ENCODE peak calls at places on chromosomes 13 and 19, in five cellular contexts. One of them, this sample, is unnamed.

GRCh38 chr19:48461982-48462655 is 6.7 kb downstream of the KCNJ14 start:
- DNase-seq in EL: no peak
- DNase-seq in EH: no peak
- DNase-seq in bronchial epithelial cell: no peak
- DNase-seq in cardiac muscle cell: peak
- DNase-seq in this sample: no peak

GRCh38 chr19:45443462-45444317 is 20.0 kb upstream of the ERCC1 start:
- DNase-seq in EL: peak
- DNase-seq in EH: peak
- DNase-seq in bronchial epithelial cell: peak
- DNase-seq in cardiac muscle cell: peak
- DNase-seq in this sample: peak

GRCh38 chr19:2984196-2984490 is 6.8 kb downstream of the TLE6 start:
- DNase-seq in EL: no peak
- DNase-seq in EH: no peak
- DNase-seq in bronchial epithelial cell: no peak
- DNase-seq in cardiac muscle cell: no peak
- DNase-seq in this sample: no peak

GRCh38 chr19:16369664-16370576 is 45.3 kb downstream of the KLF2 start:
- DNase-seq in EL: no peak
- DNase-seq in EH: no peak
- DNase-seq in bronchial epithelial cell: no peak
- DNase-seq in cardiac muscle cell: no peak
- DNase-seq in this sample: no peak

GRCh38 chr19:58440556-58440955 is 603 bp upstream of the ZNF132 start:
- DNase-seq in EL: no peak
- DNase-seq in EH: no peak
- DNase-seq in bronchial epithelial cell: no peak
- DNase-seq in cardiac muscle cell: no peak
- DNase-seq in this sample: no peak

GRCh38 chr13:40639226-40639681 is 27.2 kb downstream of the FOXO1 start:
- DNase-seq in EL: peak
- DNase-seq in EH: peak
- DNase-seq in bronchial epithelial cell: no peak
- DNase-seq in cardiac muscle cell: peak
- DNase-seq in this sample: peak

GRCh38 chr19:46376241-46377153 is 29.6 kb downstream of the PPP5C start:
- DNase-seq in EL: no peak
- DNase-seq in EH: no peak
- DNase-seq in bronchial epithelial cell: no peak
- DNase-seq in cardiac muscle cell: no peak
- DNase-seq in this sample: no peak

GRCh38 chr19:4059931-4060620 is 6.6 kb downstream of the ZBTB7A start:
- DNase-seq in EL: no peak
- DNase-seq in EH: peak
- DNase-seq in bronchial epithelial cell: peak
- DNase-seq in cardiac muscle cell: peak
- DNase-seq in this sample: no peak

GRCh38 chr13:100594731-100595130 is 6.1 kb upstream of the GGACT start:
- DNase-seq in EL: no peak
- DNase-seq in EH: no peak
- DNase-seq in bronchial epithelial cell: no peak
- DNase-seq in cardiac muscle cell: no peak
- DNase-seq in this sample: no peak

GRCh38 chr19:11286312-11286974 is 9.5 kb upstream of the TSPAN16 start:
- DNase-seq in EL: peak
- DNase-seq in EH: peak
- DNase-seq in bronchial epithelial cell: peak
- DNase-seq in cardiac muscle cell: peak
- DNase-seq in this sample: no peak

GRCh38 chr13:109672545-109672944 is 113.8 kb downstream of the IRS2 start:
- DNase-seq in EL: peak
- DNase-seq in EH: peak
- DNase-seq in bronchial epithelial cell: no peak
- DNase-seq in cardiac muscle cell: no peak
- DNase-seq in this sample: no peak

GRCh38 chr13:86986448-86986847 is 684.7 kb upstream of the SLITRK5 start:
- DNase-seq in EL: no peak
- DNase-seq in EH: no peak
- DNase-seq in bronchial epithelial cell: no peak
- DNase-seq in cardiac muscle cell: no peak
- DNase-seq in this sample: peak

GRCh38 chr13:95793018-95793555 is 116.1 kb downstream of the DNAJC3 start:
- DNase-seq in EL: no peak
- DNase-seq in EH: no peak
- DNase-seq in bronchial epithelial cell: peak
- DNase-seq in cardiac muscle cell: peak
- DNase-seq in this sample: no peak

GRCh38 chr19:4829001-4829712 is 2.4 kb downstream of the TICAM1 start:
- DNase-seq in EL: no peak
- DNase-seq in EH: no peak
- DNase-seq in bronchial epithelial cell: no peak
- DNase-seq in cardiac muscle cell: no peak
- DNase-seq in this sample: peak

GRCh38 chr19:36106441-36106840 is 4.5 kb upstream of the OVOL3 start:
- DNase-seq in EL: no peak
- DNase-seq in EH: no peak
- DNase-seq in bronchial epithelial cell: no peak
- DNase-seq in cardiac muscle cell: no peak
- DNase-seq in this sample: no peak

GRCh38 chr13:29936961-29937360 is 86.5 kb upstream of the UBL3 start:
- DNase-seq in EL: no peak
- DNase-seq in EH: no peak
- DNase-seq in bronchial epithelial cell: no peak
- DNase-seq in cardiac muscle cell: no peak
- DNase-seq in this sample: no peak

GRCh38 chr13:60448907-60449510 is 52.0 kb downstream of the TDRD3 start:
- DNase-seq in EL: peak
- DNase-seq in EH: peak
- DNase-seq in bronchial epithelial cell: peak
- DNase-seq in cardiac muscle cell: peak
- DNase-seq in this sample: peak

This sample was measured in renal cortical epithelial cell.